ENCODE peak calls at places on chromosome 6, in seven cellular contexts. U is kidney epithelial cell; R is body of pancreas; I is HepG2; O is activated CD4-positive, alpha-beta T cell treated with anti-CD3 and anti-CD28 coated beads, Interleukin-2, amount 50 U/mL, for 1 hour; A is activated T-cell treated with anti-CD3 and anti-CD28 coated beads for 1 hour; Z is CD4-positive, alpha-beta T cell. K is an unnamed sample.

GRCh38 chr6:16402501-16402900 is 164.1 kb downstream of the GMPR start:
- DNase-seq in U (no peak), I (no peak), Z (no peak), R (no peak), O (no peak), A (no peak), K (no peak)

GRCh38 chr6:170102582-170103481 is 188.0 kb downstream of the DLL1 start:
- DNase-seq in A (no peak), I (no peak), O (no peak), Z (no peak), R (peak; percentile 4), U (no peak), K (no peak)

GRCh38 chr6:9896806-9897205 is 518.1 kb downstream of the TFAP2A start:
- DNase-seq in I (no peak), Z (no peak), O (no peak), U (no peak), R (no peak), A (no peak), K (no peak)

GRCh38 chr6:10951675-10952282 is 64.9 kb downstream of the SYCP2L start:
- DNase-seq in O (no peak), U (no peak), I (peak; percentile 70), Z (no peak), A (no peak), R (no peak), K (no peak)

GRCh38 chr6:4804095-4804494 is 27.9 kb downstream of the CDYL start:
- DNase-seq in U (no peak), Z (no peak), I (peak; percentile 34), O (no peak), R (no peak), A (no peak), K (peak; percentile 45)

GRCh38 chr6:71621918-71622519 is 264.3 kb upstream of the RIMS1 start:
- DNase-seq in U (no peak), O (no peak), A (no peak), R (no peak), I (peak; percentile 2), Z (no peak), K (no peak)

GRCh38 chr6:11278207-11278559 is 45.7 kb upstream of the NEDD9 start:
- DNase-seq in R (no peak), Z (no peak), O (no peak), A (no peak), I (no peak), U (no peak), K (no peak)

GRCh38 chr6:52562915-52563314 is 13.9 kb downstream of the TRAM2 start:
- DNase-seq in O (no peak), A (no peak), U (no peak), R (no peak), I (no peak), Z (no peak), K (no peak)

GRCh38 chr6:48813821-48814220 is 649.2 kb downstream of the MMUT start:
- DNase-seq in I (no peak), Z (no peak), U (no peak), A (no peak), O (no peak), R (no peak), K (no peak)

GRCh38 chr6:66599541-66599940 is 892.5 kb upstream of the EYS start:
- DNase-seq in A (no peak), Z (no peak), R (no peak), O (no peak), U (no peak), I (no peak), K (no peak)

GRCh38 chr6:120211955-120212792 is 862.6 kb upstream of the MAN1A1 start:
- DNase-seq in I (peak; percentile 64), Z (no peak), U (no peak), R (no peak), O (no peak), A (no peak), K (no peak)

GRCh38 chr6:33570806-33571636 is 9.1 kb downstream of the BAK1 start:
- DNase-seq in O (peak; percentile 90), R (peak; percentile 80), U (no peak), A (peak; percentile 84), I (peak; percentile 53), Z (peak; percentile 96), K (no peak)

GRCh38 chr6:42086046-42086664 is 35.8 kb downstream of the TAF8 start:
- DNase-seq in O (no peak), I (no peak), A (no peak), Z (no peak), R (peak; percentile 39), U (no peak), K (no peak)

GRCh38 chr6:12148841-12149240 is 136.7 kb downstream of the HIVEP1 start:
- DNase-seq in O (no peak), Z (no peak), R (no peak), U (no peak), I (no peak), A (no peak), K (no peak)